ENCODE peak calls at places on chromosomes 16 and 17, in nine cellular contexts. One of them, this sample, is unnamed.

GRCh38 chr17:78313735-78314648 is 45.9 kb downstream of the SOCS3 start:
- DNase-seq in astrocyte of the cerebellum: no peak
- DNase-seq in effector memory CD4-positive, alpha-beta T cell: peak
- DNase-seq in pancreas: peak
- DNase-seq in prostate gland: peak
- DNase-seq in left ventricle myocardium inferior: peak
- DNase-seq in brain microvascular endothelial cell: peak
- DNase-seq in kidney epithelial cell: no peak
- DNase-seq in tibial nerve: no peak
- DNase-seq in this sample: peak

GRCh38 chr17:55644346-55644745 is 78.3 kb downstream of the TMEM100 start:
- DNase-seq in astrocyte of the cerebellum: no peak
- DNase-seq in effector memory CD4-positive, alpha-beta T cell: no peak
- DNase-seq in pancreas: no peak
- DNase-seq in prostate gland: no peak
- DNase-seq in left ventricle myocardium inferior: no peak
- DNase-seq in brain microvascular endothelial cell: no peak
- DNase-seq in kidney epithelial cell: no peak
- DNase-seq in tibial nerve: no peak
- DNase-seq in this sample: no peak

GRCh38 chr17:40862985-40863733 is 3.9 kb downstream of the KRT12 start:
- DNase-seq in astrocyte of the cerebellum: no peak
- DNase-seq in effector memory CD4-positive, alpha-beta T cell: no peak
- DNase-seq in pancreas: peak
- DNase-seq in prostate gland: no peak
- DNase-seq in left ventricle myocardium inferior: no peak
- DNase-seq in brain microvascular endothelial cell: no peak
- DNase-seq in kidney epithelial cell: no peak
- DNase-seq in tibial nerve: no peak
- DNase-seq in this sample: no peak

GRCh38 chr17:296906-297690 is 55.5 kb downstream of the RPH3AL start:
- DNase-seq in astrocyte of the cerebellum: no peak
- DNase-seq in effector memory CD4-positive, alpha-beta T cell: no peak
- DNase-seq in pancreas: no peak
- DNase-seq in prostate gland: no peak
- DNase-seq in left ventricle myocardium inferior: no peak
- DNase-seq in brain microvascular endothelial cell: no peak
- DNase-seq in kidney epithelial cell: no peak
- DNase-seq in tibial nerve: no peak
- DNase-seq in this sample: no peak

GRCh38 chr16:58537124-58537906 is 22.0 kb downstream of the SETD6 start:
- DNase-seq in astrocyte of the cerebellum: no peak
- DNase-seq in effector memory CD4-positive, alpha-beta T cell: no peak
- DNase-seq in pancreas: no peak
- DNase-seq in prostate gland: no peak
- DNase-seq in left ventricle myocardium inferior: no peak
- DNase-seq in brain microvascular endothelial cell: no peak
- DNase-seq in kidney epithelial cell: no peak
- DNase-seq in tibial nerve: no peak
- DNase-seq in this sample: no peak

GRCh38 chr17:73281926-73282325 is 20.2 kb upstream of the CPSF4L start:
- DNase-seq in astrocyte of the cerebellum: no peak
- DNase-seq in effector memory CD4-positive, alpha-beta T cell: no peak
- DNase-seq in pancreas: peak
- DNase-seq in prostate gland: no peak
- DNase-seq in left ventricle myocardium inferior: no peak
- DNase-seq in brain microvascular endothelial cell: no peak
- DNase-seq in kidney epithelial cell: no peak
- DNase-seq in tibial nerve: no peak
- DNase-seq in this sample: no peak

GRCh38 chr16:57986196-57986595 is 14.3 kb downstream of the ZNF319 start:
- DNase-seq in astrocyte of the cerebellum: no peak
- DNase-seq in effector memory CD4-positive, alpha-beta T cell: no peak
- DNase-seq in pancreas: no peak
- DNase-seq in prostate gland: no peak
- DNase-seq in left ventricle myocardium inferior: no peak
- DNase-seq in brain microvascular endothelial cell: no peak
- DNase-seq in kidney epithelial cell: no peak
- DNase-seq in tibial nerve: no peak
- DNase-seq in this sample: no peak

GRCh38 chr16:89712476-89712805 is 8.3 kb downstream of the VPS9D1 start:
- DNase-seq in astrocyte of the cerebellum: no peak
- DNase-seq in effector memory CD4-positive, alpha-beta T cell: no peak
- DNase-seq in pancreas: no peak
- DNase-seq in prostate gland: no peak
- DNase-seq in left ventricle myocardium inferior: no peak
- DNase-seq in brain microvascular endothelial cell: peak
- DNase-seq in kidney epithelial cell: no peak
- DNase-seq in tibial nerve: no peak
- DNase-seq in this sample: no peak

GRCh38 chr17:12256380-12256995 is 235.8 kb downstream of the MAP2K4 start:
- DNase-seq in astrocyte of the cerebellum: peak
- DNase-seq in effector memory CD4-positive, alpha-beta T cell: no peak
- DNase-seq in pancreas: no peak
- DNase-seq in prostate gland: peak
- DNase-seq in left ventricle myocardium inferior: no peak
- DNase-seq in brain microvascular endothelial cell: peak
- DNase-seq in kidney epithelial cell: peak
- DNase-seq in tibial nerve: peak
- DNase-seq in this sample: peak

GRCh38 chr16:11674818-11675560 is 6.7 kb downstream of the SNN start:
- DNase-seq in astrocyte of the cerebellum: no peak
- DNase-seq in effector memory CD4-positive, alpha-beta T cell: no peak
- DNase-seq in pancreas: no peak
- DNase-seq in prostate gland: peak
- DNase-seq in left ventricle myocardium inferior: no peak
- DNase-seq in brain microvascular endothelial cell: peak
- DNase-seq in kidney epithelial cell: no peak
- DNase-seq in tibial nerve: no peak
- DNase-seq in this sample: no peak

GRCh38 chr16:445566-445965 is 20.1 kb downstream of the RAB11FIP3 start:
- DNase-seq in astrocyte of the cerebellum: no peak
- DNase-seq in effector memory CD4-positive, alpha-beta T cell: no peak
- DNase-seq in pancreas: peak
- DNase-seq in prostate gland: no peak
- DNase-seq in left ventricle myocardium inferior: no peak
- DNase-seq in brain microvascular endothelial cell: no peak
- DNase-seq in kidney epithelial cell: no peak
- DNase-seq in tibial nerve: no peak
- DNase-seq in this sample: no peak

GRCh38 chr17:81867123-81867951 is 3.8 kb downstream of the ARHGDIA start:
- DNase-seq in astrocyte of the cerebellum: no peak
- DNase-seq in effector memory CD4-positive, alpha-beta T cell: no peak
- DNase-seq in pancreas: peak
- DNase-seq in prostate gland: no peak
- DNase-seq in left ventricle myocardium inferior: no peak
- DNase-seq in brain microvascular endothelial cell: peak
- DNase-seq in kidney epithelial cell: no peak
- DNase-seq in tibial nerve: no peak
- DNase-seq in this sample: no peak

GRCh38 chr16:72027669-72028378 is 19.3 kb downstream of the DHODH start:
- DNase-seq in astrocyte of the cerebellum: no peak
- DNase-seq in effector memory CD4-positive, alpha-beta T cell: no peak
- DNase-seq in pancreas: no peak
- DNase-seq in prostate gland: no peak
- DNase-seq in left ventricle myocardium inferior: no peak
- DNase-seq in brain microvascular endothelial cell: no peak
- DNase-seq in kidney epithelial cell: no peak
- DNase-seq in tibial nerve: no peak
- DNase-seq in this sample: no peak

GRCh38 chr17:20084621-20085282 is 75.6 kb downstream of the SPECC1 start:
- DNase-seq in astrocyte of the cerebellum: no peak
- DNase-seq in effector memory CD4-positive, alpha-beta T cell: no peak
- DNase-seq in pancreas: no peak
- DNase-seq in prostate gland: no peak
- DNase-seq in left ventricle myocardium inferior: no peak
- DNase-seq in brain microvascular endothelial cell: no peak
- DNase-seq in kidney epithelial cell: no peak
- DNase-seq in tibial nerve: no peak
- DNase-seq in this sample: no peak

GRCh38 chr16:68369697-68370096 is 58.9 kb downstream of the PRMT7 start:
- DNase-seq in astrocyte of the cerebellum: no peak
- DNase-seq in effector memory CD4-positive, alpha-beta T cell: no peak
- DNase-seq in pancreas: peak
- DNase-seq in prostate gland: no peak
- DNase-seq in left ventricle myocardium inferior: no peak
- DNase-seq in brain microvascular endothelial cell: no peak
- DNase-seq in kidney epithelial cell: no peak
- DNase-seq in tibial nerve: no peak
- DNase-seq in this sample: peak

GRCh38 chr16:61721561-61721960 is 314.7 kb downstream of the CDH8 start:
- DNase-seq in astrocyte of the cerebellum: no peak
- DNase-seq in effector memory CD4-positive, alpha-beta T cell: no peak
- DNase-seq in pancreas: no peak
- DNase-seq in prostate gland: no peak
- DNase-seq in left ventricle myocardium inferior: no peak
- DNase-seq in brain microvascular endothelial cell: peak
- DNase-seq in kidney epithelial cell: no peak
- DNase-seq in tibial nerve: no peak
- DNase-seq in this sample: no peak

GRCh38 chr16:89917773-89918452 is 749 bp upstream of the MC1R start:
- DNase-seq in astrocyte of the cerebellum: no peak
- DNase-seq in effector memory CD4-positive, alpha-beta T cell: peak
- DNase-seq in pancreas: peak
- DNase-seq in prostate gland: peak
- DNase-seq in left ventricle myocardium inferior: peak
- DNase-seq in brain microvascular endothelial cell: peak
- DNase-seq in kidney epithelial cell: peak
- DNase-seq in tibial nerve: no peak
- DNase-seq in this sample: peak

GRCh38 chr17:79777166-79777843 is 643 bp upstream of the CBX2 start:
- DNase-seq in astrocyte of the cerebellum: no peak
- DNase-seq in effector memory CD4-positive, alpha-beta T cell: no peak
- DNase-seq in pancreas: peak
- DNase-seq in prostate gland: no peak
- DNase-seq in left ventricle myocardium inferior: peak
- DNase-seq in brain microvascular endothelial cell: peak
- DNase-seq in kidney epithelial cell: no peak
- DNase-seq in tibial nerve: no peak
- DNase-seq in this sample: peak

DNA sequence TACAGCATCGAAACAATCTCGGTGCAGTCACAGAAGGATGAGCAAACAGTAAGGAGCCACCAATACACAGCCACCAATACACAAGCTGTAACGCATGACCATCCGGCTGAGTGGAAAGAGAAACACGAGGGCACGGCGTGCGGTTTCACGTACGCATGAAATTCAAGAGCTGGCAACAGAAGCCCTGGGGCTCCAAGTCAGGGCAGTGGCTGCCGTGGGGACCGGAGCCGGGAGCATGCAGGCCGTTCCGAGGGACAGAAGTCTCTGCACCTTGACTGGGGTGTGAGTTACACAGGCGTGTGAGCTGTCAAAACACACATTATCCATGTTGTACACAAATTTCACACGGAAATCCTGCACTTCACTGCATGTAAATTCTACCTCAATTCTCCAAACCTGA is 50.6 kb upstream of the METRNL start:
- DNase-seq in astrocyte of the cerebellum: no peak
- DNase-seq in effector memory CD4-positive, alpha-beta T cell: no peak
- DNase-seq in pancreas: no peak
- DNase-seq in prostate gland: no peak
- DNase-seq in left ventricle myocardium inferior: no peak
- DNase-seq in brain microvascular endothelial cell: no peak
- DNase-seq in kidney epithelial cell: no peak
- DNase-seq in tibial nerve: no peak
- DNase-seq in this sample: no peak
- H3K4me3 ChIP-seq in astrocyte of the cerebellum: no peak
- H3K4me3 ChIP-seq in effector memory CD4-positive, alpha-beta T cell: no peak
- H3K4me3 ChIP-seq in pancreas: no peak
- H3K4me3 ChIP-seq in prostate gland: no peak
- H3K4me3 ChIP-seq in left ventricle myocardium inferior: no peak
- H3K4me3 ChIP-seq in brain microvascular endothelial cell: no peak
- H3K4me3 ChIP-seq in kidney epithelial cell: no peak
- H3K4me3 ChIP-seq in tibial nerve: no peak
- H3K4me3 ChIP-seq in this sample: no peak

GRCh38 chr16:85171809-85172464 is 59.7 kb upstream of the CIBAR2 start:
- DNase-seq in astrocyte of the cerebellum: no peak
- DNase-seq in effector memory CD4-positive, alpha-beta T cell: no peak
- DNase-seq in pancreas: peak
- DNase-seq in prostate gland: no peak
- DNase-seq in left ventricle myocardium inferior: no peak
- DNase-seq in brain microvascular endothelial cell: no peak
- DNase-seq in kidney epithelial cell: no peak
- DNase-seq in tibial nerve: no peak
- DNase-seq in this sample: no peak
- H3K4me3 ChIP-seq in astrocyte of the cerebellum: peak
- H3K4me3 ChIP-seq in effector memory CD4-positive, alpha-beta T cell: no peak
- H3K4me3 ChIP-seq in pancreas: no peak
- H3K4me3 ChIP-seq in prostate gland: no peak
- H3K4me3 ChIP-seq in left ventricle myocardium inferior: peak
- H3K4me3 ChIP-seq in brain microvascular endothelial cell: peak
- H3K4me3 ChIP-seq in kidney epithelial cell: no peak
- H3K4me3 ChIP-seq in tibial nerve: no peak
- H3K4me3 ChIP-seq in this sample: no peak

GRCh38 chr17:8867361-8867981 is at the start of gene PIK3R6:
- DNase-seq in astrocyte of the cerebellum: no peak
- DNase-seq in effector memory CD4-positive, alpha-beta T cell: no peak
- DNase-seq in pancreas: no peak
- DNase-seq in prostate gland: no peak
- DNase-seq in left ventricle myocardium inferior: no peak
- DNase-seq in brain microvascular endothelial cell: no peak
- DNase-seq in kidney epithelial cell: no peak
- DNase-seq in tibial nerve: no peak
- DNase-seq in this sample: no peak
- H3K4me3 ChIP-seq in astrocyte of the cerebellum: no peak
- H3K4me3 ChIP-seq in effector memory CD4-positive, alpha-beta T cell: peak
- H3K4me3 ChIP-seq in pancreas: no peak
- H3K4me3 ChIP-seq in prostate gland: no peak
- H3K4me3 ChIP-seq in left ventricle myocardium inferior: peak
- H3K4me3 ChIP-seq in brain microvascular endothelial cell: no peak
- H3K4me3 ChIP-seq in kidney epithelial cell: no peak
- H3K4me3 ChIP-seq in tibial nerve: no peak
- H3K4me3 ChIP-seq in this sample: peak

GRCh38 chr16:85206472-85207356 is 94.4 kb upstream of the CIBAR2 start:
- DNase-seq in astrocyte of the cerebellum: no peak
- DNase-seq in effector memory CD4-positive, alpha-beta T cell: no peak
- DNase-seq in pancreas: peak
- DNase-seq in prostate gland: peak
- DNase-seq in left ventricle myocardium inferior: peak
- DNase-seq in brain microvascular endothelial cell: no peak
- DNase-seq in kidney epithelial cell: no peak
- DNase-seq in tibial nerve: no peak
- DNase-seq in this sample: no peak

GRCh38 chr16:85208181-85208580 is 95.9 kb upstream of the CIBAR2 start:
- DNase-seq in astrocyte of the cerebellum: no peak
- DNase-seq in effector memory CD4-positive, alpha-beta T cell: no peak
- DNase-seq in pancreas: peak
- DNase-seq in prostate gland: no peak
- DNase-seq in left ventricle myocardium inferior: no peak
- DNase-seq in brain microvascular endothelial cell: no peak
- DNase-seq in kidney epithelial cell: no peak
- DNase-seq in tibial nerve: no peak
- DNase-seq in this sample: no peak

GRCh38 chr16:85204242-85205010 is 92.2 kb upstream of the CIBAR2 start:
- DNase-seq in astrocyte of the cerebellum: no peak
- DNase-seq in effector memory CD4-positive, alpha-beta T cell: no peak
- DNase-seq in pancreas: peak
- DNase-seq in prostate gland: no peak
- DNase-seq in left ventricle myocardium inferior: no peak
- DNase-seq in brain microvascular endothelial cell: peak
- DNase-seq in kidney epithelial cell: no peak
- DNase-seq in tibial nerve: no peak
- DNase-seq in this sample: no peak

GRCh38 chr16:85207357-85207921 is 95.2 kb upstream of the CIBAR2 start:
- DNase-seq in astrocyte of the cerebellum: no peak
- DNase-seq in effector memory CD4-positive, alpha-beta T cell: no peak
- DNase-seq in pancreas: peak
- DNase-seq in prostate gland: no peak
- DNase-seq in left ventricle myocardium inferior: no peak
- DNase-seq in brain microvascular endothelial cell: peak
- DNase-seq in kidney epithelial cell: no peak
- DNase-seq in tibial nerve: no peak
- DNase-seq in this sample: no peak

GRCh38 chr16:85205747-85206471 is 93.6 kb upstream of the CIBAR2 start:
- DNase-seq in astrocyte of the cerebellum: no peak
- DNase-seq in effector memory CD4-positive, alpha-beta T cell: no peak
- DNase-seq in pancreas: peak
- DNase-seq in prostate gland: no peak
- DNase-seq in left ventricle myocardium inferior: no peak
- DNase-seq in brain microvascular endothelial cell: no peak
- DNase-seq in kidney epithelial cell: no peak
- DNase-seq in tibial nerve: peak
- DNase-seq in this sample: no peak
- H3K4me3 ChIP-seq in astrocyte of the cerebellum: no peak
- H3K4me3 ChIP-seq in effector memory CD4-positive, alpha-beta T cell: no peak
- H3K4me3 ChIP-seq in pancreas: no peak
- H3K4me3 ChIP-seq in prostate gland: no peak
- H3K4me3 ChIP-seq in left ventricle myocardium inferior: peak
- H3K4me3 ChIP-seq in brain microvascular endothelial cell: no peak
- H3K4me3 ChIP-seq in kidney epithelial cell: no peak
- H3K4me3 ChIP-seq in tibial nerve: no peak
- H3K4me3 ChIP-seq in this sample: no peak